ENCODE peak calls at places on chromosomes 12 and 14, in five cellular contexts. U, K, A, I and X are unnamed samples.

GRCh38 chr12:34296143-34297041 is 274.1 kb downstream of the ALG10 start:
- DNase-seq in U (no peak), K (no peak), A (no peak), I (no peak), X (no peak)

GRCh38 chr12:24398605-24399004 is 449.1 kb upstream of the SOX5 start:
- DNase-seq in U (no peak), K (no peak), A (no peak), I (no peak), X (no peak)

GRCh38 chr12:8905546-8905945 is 8.8 kb upstream of the PHC1 start:
- DNase-seq in U (no peak), K (no peak), A (no peak), I (no peak), X (no peak)

GRCh38 chr14:98144964-98145363 is 1127.0 kb downstream of the BCL11B start:
- DNase-seq in U (no peak), K (no peak), A (no peak), I (no peak), X (no peak)

GRCh38 chr12:53506881-53507719 is at the start of gene NPFF:
- DNase-seq in U (no peak), K (no peak), A (no peak), I (no peak), X (no peak)

GRCh38 chr14:35390577-35391387 is 13.8 kb downstream of the NFKBIA start:
- DNase-seq in U (no peak), K (peak), A (no peak), I (no peak), X (no peak)

GRCh38 chr12:81176796-81177195 is 98.9 kb downstream of the ACSS3 start:
- DNase-seq in U (no peak), K (no peak), A (no peak), I (no peak), X (no peak)

GRCh38 chr14:29913550-29913949 is 14.1 kb downstream of the PRKD1 start:
- DNase-seq in U (no peak), K (no peak), A (no peak), I (no peak), X (no peak)

GRCh38 chr14:103894034-103894722 is 34.1 kb upstream of the TDRD9 start:
- DNase-seq in U (no peak), K (no peak), A (no peak), I (peak), X (no peak)

GRCh38 chr14:52473557-52473956 is 78.7 kb downstream of the TXNDC16 start:
- DNase-seq in U (no peak), K (peak), A (peak), I (no peak), X (no peak)

GRCh38 chr12:20367731-20368652 is at the start of gene PDE3A:
- DNase-seq in U (peak), K (no peak), A (peak), I (no peak), X (peak)

GRCh38 chr12:81450920-81451739 is 308.0 kb downstream of the PPFIA2 start:
- DNase-seq in U (no peak), K (peak), A (peak), I (no peak), X (peak)

GRCh38 chr12:68043446-68043845 is 54.2 kb downstream of the IFNG-AS1 start:
- DNase-seq in U (no peak), K (no peak), A (no peak), I (no peak), X (no peak)

GRCh38 chr12:96303656-96304055 is 96.6 kb downstream of the CDK17 start:
- DNase-seq in U (no peak), K (no peak), A (no peak), I (no peak), X (no peak)

GRCh38 chr14:50342211-50343080 is 30.3 kb downstream of the DMAC2L start:
- DNase-seq in U (peak), K (peak), A (no peak), I (no peak), X (no peak)

GRCh38 chr12:1808798-1809480 is 11.4 kb upstream of the LRTM2 start:
- DNase-seq in U (no peak), K (no peak), A (peak), I (no peak), X (no peak)

GRCh38 chr12:111404362-111405148 is 1.2 kb upstream of the SH2B3 start:
- DNase-seq in U (no peak), K (peak), A (peak), I (no peak), X (no peak)

GRCh38 chr14:79629372-79629771 is 581.9 kb downstream of the DIO2 start:
- DNase-seq in U (no peak), K (no peak), A (no peak), I (no peak), X (no peak)

GRCh38 chr14:32366256-32366655 is 37.2 kb downstream of the AKAP6 start:
- DNase-seq in U (no peak), K (no peak), A (no peak), I (no peak), X (no peak)

GRCh38 chr12:65296503-65297265 is 18.2 kb downstream of the MSRB3 start:
- DNase-seq in U (no peak), K (no peak), A (no peak), I (no peak), X (no peak)

GRCh38 chr14:34502826-34503225 is 36.7 kb downstream of the EAPP start:
- DNase-seq in U (no peak), K (no peak), A (no peak), I (no peak), X (no peak)

GRCh38 chr12:132488127-132489077 is 1.5 kb upstream of the FBRSL1 start:
- DNase-seq in U (peak), K (peak), A (peak), I (no peak), X (no peak)

GRCh38 chr12:32651151-32651955 is 27.7 kb upstream of the DNM1L start:
- DNase-seq in U (no peak), K (no peak), A (no peak), I (no peak), X (no peak)

GRCh38 chr14:90523544-90523943 is 126.7 kb downstream of the CALM1 start:
- DNase-seq in U (no peak), K (no peak), A (no peak), I (no peak), X (peak)

GRCh38 chr14:52068741-52069616 is at the start of gene NID2:
- DNase-seq in U (peak), K (no peak), A (no peak), I (peak), X (no peak)

GRCh38 chr12:109759595-109759994 is 46.0 kb downstream of the FAM222A start:
- DNase-seq in U (peak), K (no peak), A (no peak), I (no peak), X (no peak)

GRCh38 chr14:41380017-41380416 is 226.7 kb upstream of the LRFN5 start:
- DNase-seq in U (no peak), K (no peak), A (no peak), I (no peak), X (no peak)

GRCh38 chr14:100037351-100037750 is 27.9 kb upstream of the EVL start:
- DNase-seq in U (no peak), K (no peak), A (no peak), I (peak), X (no peak)

GRCh38 chr12:92593734-92594402 is 108.9 kb upstream of the PLEKHG7 start:
- DNase-seq in U (peak), K (no peak), A (peak), I (peak), X (peak)

GRCh38 chr12:37547611-37548010 is 769.0 kb upstream of the ALG10B start:
- DNase-seq in U (no peak), K (peak), A (no peak), I (no peak), X (no peak)

GRCh38 chr12:127628655-127629054 is 638.3 kb upstream of the TMEM132C start:
- DNase-seq in U (no peak), K (no peak), A (no peak), I (no peak), X (peak)

GRCh38 chr14:68655961-68656360 is 136.9 kb downstream of the ZFP36L1 start:
- DNase-seq in U (no peak), K (no peak), A (no peak), I (no peak), X (no peak)

GRCh38 chr14:45359766-45360165 is 106.8 kb upstream of the MIS18BP1 start:
- DNase-seq in U (no peak), K (no peak), A (no peak), I (no peak), X (no peak)

GRCh38 chr12:22525426-22525825 is 18.9 kb downstream of the C2CD5 start:
- DNase-seq in U (no peak), K (no peak), A (no peak), I (no peak), X (no peak)

GRCh38 chr12:93243689-93244513 is 133.8 kb upstream of the NUDT4 start:
- DNase-seq in U (peak), K (peak), A (peak), I (no peak), X (no peak)

GRCh38 chr12:57657744-57658143 is 24.7 kb upstream of the B4GALNT1 start:
- DNase-seq in U (no peak), K (no peak), A (no peak), I (peak), X (no peak)

DNA sequence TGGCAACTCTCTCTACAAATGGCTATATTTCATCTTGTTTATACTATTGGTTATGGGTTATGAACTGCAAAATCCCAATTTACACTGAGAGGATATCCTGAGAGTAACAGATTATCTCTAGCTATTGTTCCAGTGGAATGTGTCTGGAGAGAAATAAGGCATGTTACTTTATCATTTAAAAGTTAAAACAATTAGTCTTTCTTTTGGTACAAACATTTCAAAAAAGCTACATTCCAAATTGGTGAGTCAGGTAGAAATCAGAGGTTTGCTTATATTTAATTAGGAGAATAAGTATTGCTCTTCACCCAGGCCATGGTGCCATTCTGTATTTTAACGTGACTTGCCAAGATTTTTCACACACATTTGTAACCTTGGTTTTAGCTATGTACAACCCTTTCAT is 411.6 kb downstream of the CCER1 start:
- DNase-seq in U (no peak), K (no peak), A (no peak), I (no peak), X (no peak)
- TF ChIP-seq POLR2A in U (no peak), K (no peak), A (no peak), I (no peak), X (no peak)

GRCh38 chr12:120167529-120168095 is 26.9 kb downstream of the GCN1 start:
- DNase-seq in U (no peak), K (no peak), A (no peak), I (no peak), X (no peak)

GRCh38 chr12:120170631-120171030 is 23.9 kb downstream of the GCN1 start:
- DNase-seq in U (no peak), K (no peak), A (no peak), I (no peak), X (no peak)

GRCh38 chr12:120169946-120170345 is 24.6 kb downstream of the GCN1 start:
- DNase-seq in U (no peak), K (no peak), A (no peak), I (no peak), X (no peak)

GRCh38 chr12:120172053-120172452 is 22.5 kb downstream of the GCN1 start:
- DNase-seq in U (no peak), K (no peak), A (no peak), I (no peak), X (no peak)

GRCh38 chr12:120168337-120168736 is 26.2 kb downstream of the GCN1 start:
- DNase-seq in U (no peak), K (no peak), A (no peak), I (no peak), X (no peak)
- TF ChIP-seq POLR2A in U (no peak), K (no peak), A (no peak), I (no peak), X (no peak)

GRCh38 chr14:101762530-101763101 is 1.1 kb downstream of the PPP2R5C start:
- DNase-seq in U (no peak), K (no peak), A (no peak), I (no peak), X (no peak)

GRCh38 chr14:101758913-101759593 is 2.5 kb upstream of the PPP2R5C start:
- DNase-seq in U (no peak), K (no peak), A (no peak), I (no peak), X (no peak)

GRCh38 chr14:101760138-101761011 is 1.1 kb upstream of the PPP2R5C start:
- DNase-seq in U (peak), K (peak), A (peak), I (peak), X (peak)

GRCh38 chr14:101761881-101762529 is 496 bp downstream of the PPP2R5C start:
- DNase-seq in U (peak), K (no peak), A (peak), I (peak), X (peak)

GRCh38 chr14:101761032-101761880 is at the start of gene PPP2R5C:
- DNase-seq in U (peak), K (peak), A (peak), I (peak), X (peak)
- TF ChIP-seq POLR2A in U (peak), K (peak), A (peak), I (no peak), X (peak)

GRCh38 chr12:6560501-6561205 is 4.8 kb upstream of the IFFO1 start:
- DNase-seq in U (no peak), K (no peak), A (no peak), I (no peak), X (no peak)
- TF ChIP-seq POLR2A in U (no peak), K (no peak), A (no peak), I (no peak), X (no peak)